ENCODE peak calls at places on chromosomes 2 and 18, in six cellular contexts. I, Z, M, U, F and P are unnamed samples.

GRCh38 chr2:41878726-41879366 is 169.0 kb upstream of the PKDCC start:
- DNase-seq in M (no peak), F (no peak), U (no peak), Z (no peak), I (no peak), P (no peak)

GRCh38 chr18:23703057-23703986 is 14.1 kb downstream of the LAMA3 start:
- DNase-seq in Z (no peak), I (peak), U (no peak), M (no peak), F (no peak), P (peak)

GRCh38 chr2:1169291-1169949 is 218.8 kb downstream of the SNTG2 start:
- DNase-seq in Z (no peak), M (no peak), F (no peak), U (no peak), I (no peak), P (no peak)

GRCh38 chr2:36287363-36288275 is 68.0 kb upstream of the CRIM1 start:
- DNase-seq in M (no peak), Z (no peak), U (no peak), F (no peak), I (peak), P (peak)

GRCh38 chr2:224058048-224058775 is 19.1 kb upstream of the SERPINE2 start:
- DNase-seq in U (no peak), F (no peak), Z (no peak), M (no peak), I (no peak), P (no peak)

GRCh38 chr2:46200861-46201605 is 96.2 kb upstream of the EPAS1 start:
- DNase-seq in Z (no peak), U (no peak), M (no peak), F (no peak), I (no peak), P (no peak)

GRCh38 chr18:77207540-77207939 is 42.1 kb upstream of the GALR1 start:
- DNase-seq in F (peak), M (no peak), U (no peak), I (no peak), Z (peak), P (peak)

GRCh38 chr2:230472619-230473018 is 56.6 kb downstream of the SP100 start:
- DNase-seq in I (peak), U (no peak), Z (no peak), M (no peak), F (no peak), P (peak)

GRCh38 chr18:76459687-76460350 is 35.2 kb downstream of the ZNF516 start:
- DNase-seq in U (no peak), M (no peak), Z (no peak), F (no peak), I (peak), P (peak)

GRCh38 chr2:69017080-69017479 is 4.1 kb downstream of the ANTXR1 start:
- DNase-seq in M (no peak), Z (no peak), I (no peak), F (no peak), U (no peak), P (peak)

GRCh38 chr2:29532451-29532850 is 388.9 kb downstream of the ALK start:
- DNase-seq in U (no peak), M (no peak), F (no peak), I (no peak), Z (no peak), P (peak)

GRCh38 chr2:50398101-50398500 is 633.8 kb downstream of the NRXN1 start:
- DNase-seq in F (no peak), I (no peak), U (no peak), Z (no peak), M (no peak), P (no peak)

GRCh38 chr18:7466190-7466589 is 100.9 kb upstream of the PTPRM start:
- DNase-seq in I (no peak), F (no peak), U (no peak), Z (no peak), M (no peak), P (no peak)